ENCODE peak calls at places on chromosome 18, in six cellular contexts. V is IMR-90, U is H9, A is H1, N is trophoblast cell, Z is mesenchymal stem cell. X is an unnamed sample.

GRCh38 chr18:11989174-11989573 is 7.9 kb downstream of the IMPA2 start:
- DNase-seq in V (no peak), U (no peak), A (no peak), N (no peak), Z (no peak), X (no peak)

GRCh38 chr18:80246656-80247402 is 485 bp downstream of the PARD6G start:
- DNase-seq in V (no peak), U (peak), A (no peak), N (no peak), Z (peak), X (peak)

GRCh38 chr18:43213816-43214215 is 63.5 kb downstream of the SYT4 start:
- DNase-seq in V (no peak), U (no peak), A (no peak), N (no peak), Z (no peak), X (no peak)

GRCh38 chr18:36758001-36758400 is 70.8 kb downstream of the TPGS2 start:
- DNase-seq in V (peak), U (no peak), A (no peak), N (no peak), Z (no peak), X (no peak)

GRCh38 chr18:830315-830901 is 18.4 kb upstream of the YES1 start:
- DNase-seq in V (peak), U (peak), A (no peak), N (no peak), Z (peak), X (no peak)

GRCh38 chr18:47180765-47181164 is 4.6 kb upstream of the IER3IP1 start:
- DNase-seq in V (no peak), U (no peak), A (no peak), N (no peak), Z (no peak), X (no peak)

GRCh38 chr18:28086530-28087172 is 90.3 kb downstream of the CDH2 start:
- DNase-seq in V (peak), U (no peak), A (no peak), N (no peak), Z (no peak), X (peak)

GRCh38 chr18:3692113-3692621 is 242.2 kb downstream of the TGIF1 start:
- DNase-seq in V (no peak), U (no peak), A (no peak), N (no peak), Z (no peak), X (no peak)

GRCh38 chr18:24126155-24126947 is 12.5 kb upstream of the CABYR start:
- DNase-seq in V (peak), U (no peak), A (no peak), N (no peak), Z (no peak), X (no peak)

GRCh38 chr18:24112874-24113615 is 25.8 kb upstream of the CABYR start:
- DNase-seq in V (peak), U (no peak), A (no peak), N (no peak), Z (peak), X (no peak)

GRCh38 chr18:48029296-48029986 is 99.0 kb upstream of the SMAD2 start:
- DNase-seq in V (no peak), U (no peak), A (no peak), N (no peak), Z (no peak), X (no peak)

GRCh38 chr18:31426021-31426420 is 21.5 kb upstream of the DSG3 start:
- DNase-seq in V (no peak), U (no peak), A (no peak), N (no peak), Z (peak), X (no peak)

GRCh38 chr18:36544036-36544725 is 246.7 kb downstream of the FHOD3 start:
- DNase-seq in V (no peak), U (no peak), A (no peak), N (no peak), Z (no peak), X (no peak)

GRCh38 chr18:34650121-34650545 is 60.0 kb upstream of the DTNA start:
- DNase-seq in V (peak), U (no peak), A (no peak), N (no peak), Z (peak), X (no peak)

GRCh38 chr18:65968605-65969004 is 217.8 kb downstream of the CDH7 start:
- DNase-seq in V (no peak), U (no peak), A (no peak), N (no peak), Z (no peak), X (no peak)

GRCh38 chr18:26460449-26461091 is 87.8 kb downstream of the KCTD1 start:
- DNase-seq in V (peak), U (no peak), A (no peak), N (peak), Z (peak), X (no peak)

GRCh38 chr18:379665-380356 is 112.0 kb upstream of the THOC1 start:
- DNase-seq in V (peak), U (no peak), A (no peak), N (peak), Z (peak), X (no peak)

GRCh38 chr18:23743733-23744333 is 54.6 kb downstream of the LAMA3 start:
- DNase-seq in V (no peak), U (no peak), A (no peak), N (no peak), Z (no peak), X (no peak)

GRCh38 chr18:55119434-55119833 is 160.2 kb upstream of the CCDC68 start:
- DNase-seq in V (no peak), U (no peak), A (no peak), N (no peak), Z (no peak), X (no peak)

GRCh38 chr18:8776544-8776943 is 71.2 kb downstream of the MTCL1 start:
- DNase-seq in V (no peak), U (no peak), A (no peak), N (no peak), Z (peak), X (no peak)
- H3K14ac ChIP-seq in V (no peak), U (no peak), A (no peak), N (no peak), Z (no peak), X (no peak)

GRCh38 chr18:45932708-45933107 is 34.4 kb downstream of the EPG5 start:
- DNase-seq in V (no peak), U (no peak), A (no peak), N (no peak), Z (no peak), X (no peak)
- H3K14ac ChIP-seq in V (no peak), U (no peak), A (no peak), N (no peak), Z (no peak), X (no peak)

GRCh38 chr18:2325308-2325849 is 245.9 kb downstream of the METTL4 start:
- DNase-seq in V (peak), U (no peak), A (no peak), N (peak), Z (peak), X (no peak)
- H3K14ac ChIP-seq in V (no peak), U (no peak), A (no peak), N (no peak), Z (no peak), X (no peak)

GRCh38 chr18:70296289-70296688 is 7.4 kb downstream of the SOCS6 start:
- DNase-seq in V (no peak), U (no peak), A (no peak), N (no peak), Z (peak), X (no peak)
- H3K14ac ChIP-seq in V (peak), U (no peak), A (no peak), N (no peak), Z (peak), X (no peak)

GRCh38 chr18:45274026-45274425 is 341.2 kb upstream of the SLC14A2 start:
- DNase-seq in V (no peak), U (no peak), A (no peak), N (no peak), Z (no peak), X (no peak)
- H3K14ac ChIP-seq in V (no peak), U (no peak), A (no peak), N (no peak), Z (no peak), X (no peak)

GRCh38 chr18:75047240-75047639 is 161.7 kb downstream of the PTGR3 start:
- DNase-seq in V (no peak), U (no peak), A (no peak), N (no peak), Z (no peak), X (no peak)
- H3K14ac ChIP-seq in V (no peak), U (no peak), A (no peak), N (no peak), Z (peak), X (no peak)

GRCh38 chr18:58298251-58299134 is 254.5 kb downstream of the NEDD4L start:
- DNase-seq in V (peak), U (no peak), A (no peak), N (no peak), Z (no peak), X (no peak)

GRCh38 chr18:58300867-58301266 is 256.8 kb downstream of the NEDD4L start:
- DNase-seq in V (peak), U (no peak), A (no peak), N (no peak), Z (no peak), X (no peak)

GRCh38 chr18:58299936-58300335 is 255.9 kb downstream of the NEDD4L start:
- DNase-seq in V (no peak), U (no peak), A (no peak), N (no peak), Z (no peak), X (no peak)

GRCh38 chr18:58299135-58299473 is 255.1 kb downstream of the NEDD4L start:
- DNase-seq in V (no peak), U (no peak), A (no peak), N (no peak), Z (no peak), X (no peak)

DNA sequence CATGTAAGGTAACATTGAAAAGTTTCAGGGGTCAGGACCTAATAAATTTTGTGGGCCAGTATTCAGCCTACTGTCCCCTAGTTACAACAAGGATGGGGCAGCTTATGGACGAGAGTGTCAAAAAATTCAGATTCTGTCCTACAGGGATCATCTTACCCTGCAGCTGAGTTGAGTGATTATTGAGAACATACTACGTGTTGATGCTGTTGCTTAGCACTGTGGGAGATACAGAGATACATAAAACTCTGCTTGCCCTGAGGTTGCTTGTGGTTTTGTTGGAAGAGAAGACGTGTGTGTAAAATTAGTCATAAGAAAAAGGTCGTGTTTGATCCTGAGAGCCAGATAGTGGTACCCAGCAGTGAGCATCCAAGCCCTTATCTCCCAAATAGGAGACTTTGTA is 253.2 kb downstream of the NEDD4L start:
- DNase-seq in V (peak), U (no peak), A (no peak), N (peak), Z (peak), X (no peak)
- H3K14ac ChIP-seq in V (no peak), U (no peak), A (no peak), N (no peak), Z (no peak), X (no peak)

X was measured in neuronal stem cell.